ENCODE peak calls at places on chromosomes 7 and 10, in ten cellular contexts. S is Panc1; M is fibroblast of lung; A is heart left ventricle; P is body of pancreas; E is SK-N-SH; R is H1; H is CD8-positive, alpha-beta T cell; V is BE2C; I is stomach. D is an unnamed sample.
A peak's percentile ranks its signal among the peaks of the same experiment; 100 is the strongest.

GRCh38 chr10:109374215-109374614 is 549.1 kb downstream of the XPNPEP1 start:
- DNase-seq in S (no peak), M (peak; percentile 76), A (no peak), P (no peak), E (no peak), R (no peak), H (no peak), V (no peak), I (no peak), D (no peak)

GRCh38 chr10:45557275-45557905 is 115.2 kb downstream of the ZFAND4 start:
- DNase-seq in S (no peak), M (no peak), A (no peak), P (peak; percentile 20), E (no peak), R (no peak), H (no peak), V (no peak), I (no peak), D (no peak)

GRCh38 chr10:114714281-114714741 is 56.2 kb upstream of the ABLIM1 start:
- DNase-seq in S (peak; percentile 93), M (peak; percentile 98), A (no peak), P (no peak), E (no peak), R (no peak), H (no peak), V (no peak), I (peak; percentile 52), D (no peak)

GRCh38 chr10:63780075-63780474 is 258.9 kb downstream of the REEP3 start:
- DNase-seq in S (no peak), M (no peak), A (no peak), P (no peak), E (no peak), R (no peak), H (no peak), V (no peak), I (no peak), D (no peak)

GRCh38 chr7:98913612-98914011 is 35.3 kb downstream of the TRRAP start:
- DNase-seq in S (no peak), M (peak; percentile 20), A (no peak), P (no peak), E (no peak), R (no peak), H (no peak), V (no peak), I (no peak), D (no peak)

GRCh38 chr7:101705327-101705726 is 76.2 kb upstream of the MYL10 start:
- DNase-seq in S (no peak), M (peak; percentile 9), A (no peak), P (no peak), E (no peak), R (no peak), H (no peak), V (no peak), I (no peak), D (no peak)

GRCh38 chr7:110944966-110945644 is 145.8 kb upstream of the LRRN3 start:
- DNase-seq in S (no peak), M (peak; percentile 25), A (no peak), P (no peak), E (no peak), R (no peak), H (no peak), V (no peak), I (no peak), D (no peak)

GRCh38 chr7:45712872-45713668 is 138.9 kb downstream of the ADCY1 start:
- DNase-seq in S (no peak), M (no peak), A (peak; percentile 54), P (no peak), E (no peak), R (no peak), H (no peak), V (no peak), I (no peak), D (no peak)

GRCh38 chr10:10782603-10783002 is 235.1 kb upstream of the CELF2 start:
- DNase-seq in S (no peak), M (peak; percentile 86), A (no peak), P (no peak), E (no peak), R (no peak), H (no peak), V (no peak), I (no peak), D (no peak)

GRCh38 chr10:52706347-52707070 is 66.1 kb downstream of the MBL2 start:
- DNase-seq in S (no peak), M (peak; percentile 72), A (no peak), P (no peak), E (no peak), R (no peak), H (no peak), V (no peak), I (no peak), D (no peak)

GRCh38 chr10:71396714-71397339 is at the start of gene CDH23:
- DNase-seq in S (no peak), M (peak; percentile 10), A (peak; percentile 70), P (no peak), E (peak; percentile 88), R (peak; percentile 70), H (no peak), V (peak; percentile 47), I (peak; percentile 35), D (no peak)

GRCh38 chr10:72981882-72982529 is 27.4 kb upstream of the PLA2G12B start:
- DNase-seq in S (no peak), M (no peak), A (no peak), P (no peak), E (no peak), R (no peak), H (no peak), V (peak; percentile 21), I (no peak), D (no peak)

GRCh38 chr7:115911466-115911865 is 119.1 kb downstream of the TFEC start:
- DNase-seq in S (no peak), M (no peak), A (no peak), P (no peak), E (no peak), R (no peak), H (no peak), V (no peak), I (no peak), D (no peak)

GRCh38 chr10:105017116-105017515 is 376.0 kb downstream of the SORCS3 start:
- DNase-seq in S (no peak), M (peak; percentile 83), A (no peak), P (no peak), E (no peak), R (no peak), H (no peak), V (no peak), I (no peak), D (no peak)

GRCh38 chr10:30596037-30596436 is 33.5 kb downstream of the LYZL2 start:
- DNase-seq in S (no peak), M (no peak), A (no peak), P (no peak), E (no peak), R (no peak), H (no peak), V (no peak), I (no peak), D (no peak)

GRCh38 chr7:46764100-46764941 is 817.6 kb downstream of the TNS3 start:
- DNase-seq in S (peak; percentile 93), M (peak; percentile 98), A (no peak), P (peak; percentile 27), E (no peak), R (no peak), H (no peak), V (peak; percentile 90), I (peak; percentile 44), D (no peak)

GRCh38 chr7:103934508-103934907 is 55.0 kb downstream of the RELN start:
- DNase-seq in S (no peak), M (no peak), A (no peak), P (no peak), E (no peak), R (no peak), H (no peak), V (peak; percentile 29), I (no peak), D (no peak)

GRCh38 chr7:13990319-13990983 is 985 bp upstream of the ETV1 start:
- DNase-seq in S (peak; percentile 63), M (peak; percentile 71), A (peak; percentile 67), P (peak; percentile 37), E (peak; percentile 48), R (peak; percentile 80), H (no peak), V (peak; percentile 48), I (peak; percentile 37), D (peak; percentile 55)

GRCh38 chr7:67487316-67487715 is 490.7 kb downstream of the TYW1 start:
- DNase-seq in S (no peak), M (peak; percentile 13), A (no peak), P (no peak), E (no peak), R (no peak), H (no peak), V (no peak), I (no peak), D (no peak)

GRCh38 chr10:14604181-14605142 is 170.2 kb downstream of the FAM107B start:
- DNase-seq in S (no peak), M (peak; percentile 67), A (peak; percentile 93), P (peak; percentile 83), E (peak; percentile 95), R (peak; percentile 67), H (peak; percentile 59), V (peak; percentile 81), I (peak; percentile 86), D (peak; percentile 90)
- TF ChIP-seq CTCF in S (no peak), M (no peak), A (no peak), P (no peak), E (no peak), R (no peak), H (peak; percentile 16), V (no peak), I (no peak), D (no peak)

GRCh38 chr10:102503264-102504178 is at the start of gene SUFU:
- DNase-seq in S (peak; percentile 91), M (peak; percentile 97), A (peak; percentile 98), P (peak; percentile 99), E (peak; percentile 98), R (peak; percentile 99), H (peak; percentile 98), V (peak; percentile 98), I (peak; percentile 99), D (peak; percentile 97)
- H3K4me1 ChIP-seq in S (peaks cover 20% of the 10 kb centered on the region), M (no peaks in the 10 kb centered on the region), A (peaks cover 38% of the 10 kb centered on the region), P (peaks cover 29% of the 10 kb centered on the region), E (peaks cover 8% of the 10 kb centered on the region), R (peaks cover 3% of the 10 kb centered on the region), H (peaks cover 28% of the 10 kb centered on the region), V (no peaks in the 10 kb centered on the region), I (peaks cover 79% of the 10 kb centered on the region), D (peaks cover 9% of the 10 kb centered on the region)

DNA sequence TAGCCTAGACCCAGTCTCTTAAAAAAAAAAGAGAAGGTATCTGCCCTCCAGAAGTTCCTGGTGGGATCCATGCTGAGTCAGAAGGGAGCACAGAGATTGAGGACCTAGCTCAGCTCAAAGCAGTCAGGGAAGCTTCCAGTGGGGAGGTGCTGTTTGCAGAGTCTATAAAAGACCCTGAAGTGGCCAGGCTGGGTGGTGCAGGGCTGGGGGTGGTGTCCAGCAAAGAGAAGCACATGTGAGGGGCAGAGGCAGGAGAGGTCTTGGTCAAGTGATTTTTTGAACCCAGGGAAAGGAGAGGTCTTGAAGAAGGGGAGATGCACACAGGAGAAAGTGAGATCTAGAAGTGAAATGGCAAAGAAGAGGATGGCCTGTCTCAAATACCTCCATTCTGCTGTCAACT is 130.4 kb upstream of the PODXL start:
- DNase-seq in S (no peak), M (no peak), A (no peak), P (no peak), E (no peak), R (peak; percentile 34), H (no peak), V (no peak), I (no peak), D (no peak)
- H3K27me3 ChIP-seq in S (peaks cover 27% of the 10 kb centered on the region), M (peaks cover 3% of the 10 kb centered on the region), A (no peaks in the 10 kb centered on the region), P (no peaks in the 10 kb centered on the region), E (no peaks in the 10 kb centered on the region), R (no peaks in the 10 kb centered on the region), H (no peaks in the 10 kb centered on the region), V (peaks cover 33% of the 10 kb centered on the region), I (peaks cover 16% of the 10 kb centered on the region), D (no peaks in the 10 kb centered on the region)

GRCh38 chr10:126135177-126135576 is 238.8 kb downstream of the FANK1 start:
- DNase-seq in S (no peak), M (no peak), A (no peak), P (no peak), E (no peak), R (no peak), H (no peak), V (peak; percentile 34), I (no peak), D (no peak)
- TF ChIP-seq CTCF in S (no peak), M (peak; percentile 8), A (no peak), P (no peak), E (peak; percentile 43), R (peak; percentile 68), H (no peak), V (peak; percentile 45), I (no peak), D (no peak)